ENCODE peak calls at places on chromosomes 12 and 14, in six cellular contexts. One of them, this sample, is unnamed.

GRCh38 chr14:37034410-37035285 is 137.8 kb downstream of the SLC25A21 start:
- DNase-seq in esophagus squamous epithelium: no peak
- DNase-seq in body of pancreas: no peak
- DNase-seq in HL-60: no peak
- DNase-seq in fibroblast of pulmonary artery: peak
- DNase-seq in nucleus accumbens: no peak
- DNase-seq in this sample: no peak

GRCh38 chr14:31937730-31938346 is 139.3 kb upstream of the ARHGAP5 start:
- DNase-seq in esophagus squamous epithelium: no peak
- DNase-seq in body of pancreas: peak
- DNase-seq in HL-60: no peak
- DNase-seq in fibroblast of pulmonary artery: peak
- DNase-seq in nucleus accumbens: no peak
- DNase-seq in this sample: no peak

GRCh38 chr14:68246074-68246980 is 426.7 kb downstream of the RAD51B start:
- DNase-seq in esophagus squamous epithelium: no peak
- DNase-seq in body of pancreas: peak
- DNase-seq in HL-60: no peak
- DNase-seq in fibroblast of pulmonary artery: peak
- DNase-seq in nucleus accumbens: no peak
- DNase-seq in this sample: no peak

GRCh38 chr14:90781344-90781761 is 34.9 kb downstream of the TTC7B start:
- DNase-seq in esophagus squamous epithelium: no peak
- DNase-seq in body of pancreas: no peak
- DNase-seq in HL-60: no peak
- DNase-seq in fibroblast of pulmonary artery: peak
- DNase-seq in nucleus accumbens: no peak
- DNase-seq in this sample: no peak

GRCh38 chr14:104710071-104710735 is 13.8 kb upstream of the ADSS1 start:
- DNase-seq in esophagus squamous epithelium: no peak
- DNase-seq in body of pancreas: no peak
- DNase-seq in HL-60: no peak
- DNase-seq in fibroblast of pulmonary artery: no peak
- DNase-seq in nucleus accumbens: no peak
- DNase-seq in this sample: no peak

GRCh38 chr12:95674631-95675030 is 115.9 kb downstream of the NTN4 start:
- DNase-seq in esophagus squamous epithelium: no peak
- DNase-seq in body of pancreas: peak
- DNase-seq in HL-60: no peak
- DNase-seq in fibroblast of pulmonary artery: peak
- DNase-seq in nucleus accumbens: no peak
- DNase-seq in this sample: no peak

GRCh38 chr14:77151918-77152588 is 10.5 kb upstream of the ZDHHC22 start:
- DNase-seq in esophagus squamous epithelium: no peak
- DNase-seq in body of pancreas: no peak
- DNase-seq in HL-60: no peak
- DNase-seq in fibroblast of pulmonary artery: peak
- DNase-seq in nucleus accumbens: no peak
- DNase-seq in this sample: peak

GRCh38 chr12:6335451-6336078 is 6.3 kb downstream of the TNFRSF1A start:
- DNase-seq in esophagus squamous epithelium: no peak
- DNase-seq in body of pancreas: peak
- DNase-seq in HL-60: peak
- DNase-seq in fibroblast of pulmonary artery: peak
- DNase-seq in nucleus accumbens: no peak
- DNase-seq in this sample: no peak

GRCh38 chr14:31286456-31287293 is 79.1 kb upstream of the HECTD1 start:
- DNase-seq in esophagus squamous epithelium: no peak
- DNase-seq in body of pancreas: peak
- DNase-seq in HL-60: peak
- DNase-seq in fibroblast of pulmonary artery: no peak
- DNase-seq in nucleus accumbens: no peak
- DNase-seq in this sample: no peak

GRCh38 chr12:83320350-83320749 is 633.6 kb downstream of the TMTC2 start:
- DNase-seq in esophagus squamous epithelium: no peak
- DNase-seq in body of pancreas: no peak
- DNase-seq in HL-60: no peak
- DNase-seq in fibroblast of pulmonary artery: no peak
- DNase-seq in nucleus accumbens: no peak
- DNase-seq in this sample: no peak

GRCh38 chr14:55373784-55374725 is 37.6 kb downstream of the ATG14 start:
- DNase-seq in esophagus squamous epithelium: no peak
- DNase-seq in body of pancreas: no peak
- DNase-seq in HL-60: no peak
- DNase-seq in fibroblast of pulmonary artery: peak
- DNase-seq in nucleus accumbens: no peak
- DNase-seq in this sample: no peak

GRCh38 chr12:52603314-52603713 is 2.1 kb upstream of the KRT72 start:
- DNase-seq in esophagus squamous epithelium: no peak
- DNase-seq in body of pancreas: no peak
- DNase-seq in HL-60: no peak
- DNase-seq in fibroblast of pulmonary artery: no peak
- DNase-seq in nucleus accumbens: no peak
- DNase-seq in this sample: no peak

GRCh38 chr14:61923348-61923747 is 161.1 kb downstream of the SNAPC1 start:
- DNase-seq in esophagus squamous epithelium: no peak
- DNase-seq in body of pancreas: peak
- DNase-seq in HL-60: no peak
- DNase-seq in fibroblast of pulmonary artery: peak
- DNase-seq in nucleus accumbens: no peak
- DNase-seq in this sample: no peak

GRCh38 chr14:102194856-102195255 is 55.2 kb downstream of the WDR20 start:
- DNase-seq in esophagus squamous epithelium: no peak
- DNase-seq in body of pancreas: no peak
- DNase-seq in HL-60: no peak
- DNase-seq in fibroblast of pulmonary artery: no peak
- DNase-seq in nucleus accumbens: no peak
- DNase-seq in this sample: no peak

GRCh38 chr12:1346126-1346525 is 248.3 kb downstream of the FBXL14 start:
- DNase-seq in esophagus squamous epithelium: no peak
- DNase-seq in body of pancreas: no peak
- DNase-seq in HL-60: no peak
- DNase-seq in fibroblast of pulmonary artery: no peak
- DNase-seq in nucleus accumbens: no peak
- DNase-seq in this sample: no peak

GRCh38 chr14:50000215-50001145 is 107.6 kb downstream of the ARF6 start:
- DNase-seq in esophagus squamous epithelium: no peak
- DNase-seq in body of pancreas: peak
- DNase-seq in HL-60: peak
- DNase-seq in fibroblast of pulmonary artery: peak
- DNase-seq in nucleus accumbens: no peak
- DNase-seq in this sample: no peak

GRCh38 chr14:68663385-68664076 is 129.3 kb downstream of the ZFP36L1 start:
- DNase-seq in esophagus squamous epithelium: no peak
- DNase-seq in body of pancreas: no peak
- DNase-seq in HL-60: no peak
- DNase-seq in fibroblast of pulmonary artery: peak
- DNase-seq in nucleus accumbens: no peak
- DNase-seq in this sample: no peak

GRCh38 chr12:77107121-77107520 is 41.8 kb upstream of the E2F7 start:
- DNase-seq in esophagus squamous epithelium: no peak
- DNase-seq in body of pancreas: no peak
- DNase-seq in HL-60: no peak
- DNase-seq in fibroblast of pulmonary artery: no peak
- DNase-seq in nucleus accumbens: no peak
- DNase-seq in this sample: no peak

GRCh38 chr14:36443374-36443773 is 76.7 kb downstream of the NKX2-1 start:
- DNase-seq in esophagus squamous epithelium: no peak
- DNase-seq in body of pancreas: no peak
- DNase-seq in HL-60: no peak
- DNase-seq in fibroblast of pulmonary artery: no peak
- DNase-seq in nucleus accumbens: no peak
- DNase-seq in this sample: no peak

GRCh38 chr14:68474741-68475140 is 318.1 kb downstream of the ZFP36L1 start:
- DNase-seq in esophagus squamous epithelium: no peak
- DNase-seq in body of pancreas: no peak
- DNase-seq in HL-60: no peak
- DNase-seq in fibroblast of pulmonary artery: no peak
- DNase-seq in nucleus accumbens: no peak
- DNase-seq in this sample: no peak

GRCh38 chr12:4960030-4960429 is 50.3 kb downstream of the KCNA1 start:
- DNase-seq in esophagus squamous epithelium: no peak
- DNase-seq in body of pancreas: no peak
- DNase-seq in HL-60: no peak
- DNase-seq in fibroblast of pulmonary artery: no peak
- DNase-seq in nucleus accumbens: no peak
- DNase-seq in this sample: no peak